ENCODE peak calls at places on chromosome 16, in ten cellular contexts. One of them, this sample, is unnamed.

GRCh38 chr16:89084411-89084810 is 9.2 kb upstream of the ACSF3 start:
- DNase-seq in ovary: no peak
- DNase-seq in spleen: peak; percentile 72
- DNase-seq in uterus: no peak
- DNase-seq in heart left ventricle: no peak
- DNase-seq in transverse colon: peak; percentile 80
- DNase-seq in Peyer's patch: no peak
- DNase-seq in tibial nerve: no peak
- DNase-seq in body of pancreas: peak; percentile 51
- DNase-seq in upper lobe of left lung: no peak
- DNase-seq in this sample: no peak

GRCh38 chr16:69328854-69329316 is 1.5 kb downstream of the PDF start:
- DNase-seq in ovary: no peak
- DNase-seq in spleen: peak; percentile 67
- DNase-seq in uterus: peak; percentile 13
- DNase-seq in heart left ventricle: no peak
- DNase-seq in transverse colon: no peak
- DNase-seq in Peyer's patch: no peak
- DNase-seq in tibial nerve: no peak
- DNase-seq in body of pancreas: no peak
- DNase-seq in upper lobe of left lung: peak; percentile 64
- DNase-seq in this sample: no peak

GRCh38 chr16:77569406-77569805 is 134.6 kb upstream of the ADAMTS18 start:
- DNase-seq in ovary: no peak
- DNase-seq in spleen: no peak
- DNase-seq in uterus: no peak
- DNase-seq in heart left ventricle: no peak
- DNase-seq in transverse colon: no peak
- DNase-seq in Peyer's patch: no peak
- DNase-seq in tibial nerve: no peak
- DNase-seq in body of pancreas: no peak
- DNase-seq in upper lobe of left lung: no peak
- DNase-seq in this sample: no peak

GRCh38 chr16:67942200-67942509 is 1.8 kb downstream of the LCAT start:
- DNase-seq in ovary: no peak
- DNase-seq in spleen: no peak
- DNase-seq in uterus: no peak
- DNase-seq in heart left ventricle: no peak
- DNase-seq in transverse colon: no peak
- DNase-seq in Peyer's patch: no peak
- DNase-seq in tibial nerve: no peak
- DNase-seq in body of pancreas: no peak
- DNase-seq in upper lobe of left lung: no peak
- DNase-seq in this sample: no peak

GRCh38 chr16:81076566-81077076 is 417 bp downstream of the C16orf46 start:
- DNase-seq in ovary: peak; percentile 92
- DNase-seq in spleen: peak; percentile 95
- DNase-seq in uterus: peak; percentile 88
- DNase-seq in heart left ventricle: peak; percentile 91
- DNase-seq in transverse colon: peak; percentile 93
- DNase-seq in Peyer's patch: peak; percentile 96
- DNase-seq in tibial nerve: peak; percentile 96
- DNase-seq in body of pancreas: peak; percentile 87
- DNase-seq in upper lobe of left lung: no peak
- DNase-seq in this sample: peak; percentile 90

GRCh38 chr16:88856122-88856827 is 472 bp downstream of the GALNS start:
- DNase-seq in ovary: peak; percentile 67
- DNase-seq in spleen: peak; percentile 90
- DNase-seq in uterus: peak; percentile 42
- DNase-seq in heart left ventricle: no peak
- DNase-seq in transverse colon: peak; percentile 20
- DNase-seq in Peyer's patch: no peak
- DNase-seq in tibial nerve: no peak
- DNase-seq in body of pancreas: no peak
- DNase-seq in upper lobe of left lung: peak; percentile 86
- DNase-seq in this sample: no peak

GRCh38 chr16:25051446-25052160 is 36.4 kb upstream of the ARHGAP17 start:
- DNase-seq in ovary: no peak
- DNase-seq in spleen: no peak
- DNase-seq in uterus: no peak
- DNase-seq in heart left ventricle: no peak
- DNase-seq in transverse colon: no peak
- DNase-seq in Peyer's patch: no peak
- DNase-seq in tibial nerve: no peak
- DNase-seq in body of pancreas: no peak
- DNase-seq in upper lobe of left lung: no peak
- DNase-seq in this sample: no peak

GRCh38 chr16:85931596-85932402 is 32.8 kb downstream of the IRF8 start:
- DNase-seq in ovary: no peak
- DNase-seq in spleen: no peak
- DNase-seq in uterus: no peak
- DNase-seq in heart left ventricle: peak; percentile 40
- DNase-seq in transverse colon: no peak
- DNase-seq in Peyer's patch: no peak
- DNase-seq in tibial nerve: no peak
- DNase-seq in body of pancreas: no peak
- DNase-seq in upper lobe of left lung: peak; percentile 53
- DNase-seq in this sample: no peak

GRCh38 chr16:66921758-66922450 is 3.2 kb upstream of the CDH16 start:
- DNase-seq in ovary: no peak
- DNase-seq in spleen: no peak
- DNase-seq in uterus: no peak
- DNase-seq in heart left ventricle: no peak
- DNase-seq in transverse colon: no peak
- DNase-seq in Peyer's patch: no peak
- DNase-seq in tibial nerve: no peak
- DNase-seq in body of pancreas: no peak
- DNase-seq in upper lobe of left lung: peak; percentile 73
- DNase-seq in this sample: no peak

GRCh38 chr16:66925322-66925840 is at the start of gene RRAD:
- DNase-seq in ovary: peak; percentile 81
- DNase-seq in spleen: no peak
- DNase-seq in uterus: peak; percentile 70
- DNase-seq in heart left ventricle: peak; percentile 80
- DNase-seq in transverse colon: peak; percentile 56
- DNase-seq in Peyer's patch: no peak
- DNase-seq in tibial nerve: no peak
- DNase-seq in body of pancreas: no peak
- DNase-seq in upper lobe of left lung: peak; percentile 90
- DNase-seq in this sample: no peak

GRCh38 chr16:66924527-66925321 is 611 bp downstream of the RRAD start:
- DNase-seq in ovary: peak; percentile 51
- DNase-seq in spleen: no peak
- DNase-seq in uterus: no peak
- DNase-seq in heart left ventricle: peak; percentile 75
- DNase-seq in transverse colon: peak; percentile 67
- DNase-seq in Peyer's patch: no peak
- DNase-seq in tibial nerve: no peak
- DNase-seq in body of pancreas: peak; percentile 30
- DNase-seq in upper lobe of left lung: peak; percentile 93
- DNase-seq in this sample: no peak

GRCh38 chr16:66923247-66923851 is 2.0 kb downstream of the RRAD start:
- DNase-seq in ovary: peak; percentile 75
- DNase-seq in spleen: no peak
- DNase-seq in uterus: peak; percentile 73
- DNase-seq in heart left ventricle: no peak
- DNase-seq in transverse colon: no peak
- DNase-seq in Peyer's patch: no peak
- DNase-seq in tibial nerve: no peak
- DNase-seq in body of pancreas: no peak
- DNase-seq in upper lobe of left lung: peak; percentile 73
- DNase-seq in this sample: no peak

GRCh38 chr16:66923866-66924265 is 1.5 kb downstream of the RRAD start:
- DNase-seq in ovary: no peak
- DNase-seq in spleen: no peak
- DNase-seq in uterus: no peak
- DNase-seq in heart left ventricle: no peak
- DNase-seq in transverse colon: no peak
- DNase-seq in Peyer's patch: no peak
- DNase-seq in tibial nerve: no peak
- DNase-seq in body of pancreas: no peak
- DNase-seq in upper lobe of left lung: no peak
- DNase-seq in this sample: no peak
- H3K27me3 ChIP-seq in ovary: no peaks in the 10 kb centered on the region
- H3K27me3 ChIP-seq in spleen: peaks cover 22% of the 10 kb centered on the region
- H3K27me3 ChIP-seq in uterus: no peaks in the 10 kb centered on the region
- H3K27me3 ChIP-seq in heart left ventricle: no peaks in the 10 kb centered on the region
- H3K27me3 ChIP-seq in transverse colon: peaks cover 16% of the 10 kb centered on the region
- H3K27me3 ChIP-seq in Peyer's patch: no peaks in the 10 kb centered on the region
- H3K27me3 ChIP-seq in tibial nerve: peaks cover 21% of the 10 kb centered on the region
- H3K27me3 ChIP-seq in body of pancreas: peaks cover 12% of the 10 kb centered on the region
- H3K27me3 ChIP-seq in upper lobe of left lung: no peaks in the 10 kb centered on the region
- H3K27me3 ChIP-seq in this sample: peaks cover 14% of the 10 kb centered on the region

DNA sequence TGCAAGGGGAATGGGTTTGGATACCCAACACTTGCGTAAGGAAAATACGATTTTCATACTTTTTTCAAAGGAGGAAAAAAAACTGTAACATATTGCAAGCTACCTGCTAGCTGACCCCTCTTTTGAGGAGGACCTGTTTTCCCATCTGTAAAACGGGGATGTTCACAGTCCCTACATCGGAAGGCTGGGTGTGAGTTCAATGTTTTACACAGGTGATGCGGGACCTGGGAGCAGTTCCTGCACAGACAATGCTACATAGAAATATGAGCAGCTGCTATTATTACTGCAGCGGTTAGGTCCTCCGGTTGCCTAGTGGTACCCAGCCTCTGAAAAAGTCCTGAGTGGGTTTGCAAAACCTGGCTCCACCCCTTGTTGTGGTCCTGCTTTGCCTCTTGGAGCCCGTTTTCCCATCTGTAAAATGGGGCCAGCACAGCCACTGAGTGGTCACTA is 3.5 kb downstream of the SOCS1 start:
- DNase-seq in ovary: no peak
- DNase-seq in spleen: no peak
- DNase-seq in uterus: no peak
- DNase-seq in heart left ventricle: no peak
- DNase-seq in transverse colon: no peak
- DNase-seq in Peyer's patch: no peak
- DNase-seq in tibial nerve: no peak
- DNase-seq in body of pancreas: no peak
- DNase-seq in upper lobe of left lung: no peak
- DNase-seq in this sample: no peak
- H3K4me3 ChIP-seq in ovary: no peak overlapping the region
- H3K4me3 ChIP-seq in spleen: no peak overlapping the region
- H3K4me3 ChIP-seq in uterus: no peak overlapping the region
- H3K4me3 ChIP-seq in heart left ventricle: no peak overlapping the region
- H3K4me3 ChIP-seq in transverse colon: no peak overlapping the region
- H3K4me3 ChIP-seq in Peyer's patch: no peak overlapping the region
- H3K4me3 ChIP-seq in tibial nerve: no peak overlapping the region
- H3K4me3 ChIP-seq in body of pancreas: no peak overlapping the region
- H3K4me3 ChIP-seq in upper lobe of left lung: peak overlapping the region; percentile 92
- H3K4me3 ChIP-seq in this sample: no peak overlapping the region

DNA sequence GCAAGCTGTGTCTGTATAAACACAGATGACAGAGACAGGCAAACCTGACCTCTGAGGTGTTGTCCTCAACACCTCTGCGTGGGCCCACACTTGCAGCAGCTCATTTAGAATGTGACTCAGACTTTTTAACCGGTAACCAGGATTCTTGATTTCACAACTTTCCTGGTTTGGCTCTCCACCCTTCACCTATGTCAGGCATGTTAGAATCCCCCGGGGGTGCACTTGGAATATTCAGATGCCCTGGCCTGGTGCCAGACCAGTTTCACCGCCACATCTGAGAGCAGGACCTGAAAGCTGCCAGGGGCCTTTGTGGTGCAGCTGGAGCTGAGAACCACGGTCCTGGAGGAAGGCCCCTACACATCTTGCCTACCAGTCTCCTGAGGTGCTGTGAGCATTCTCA is 4.8 kb downstream of the DHODH start:
- DNase-seq in ovary: peak; percentile 57
- DNase-seq in spleen: no peak
- DNase-seq in uterus: peak; percentile 43
- DNase-seq in heart left ventricle: no peak
- DNase-seq in transverse colon: no peak
- DNase-seq in Peyer's patch: no peak
- DNase-seq in tibial nerve: no peak
- DNase-seq in body of pancreas: peak; percentile 21
- DNase-seq in upper lobe of left lung: no peak
- DNase-seq in this sample: peak; percentile 82
- TF ChIP-seq POLR2A in ovary: no peak
- TF ChIP-seq POLR2A in spleen: no peak
- TF ChIP-seq POLR2A in uterus: no peak
- TF ChIP-seq POLR2A in heart left ventricle: no peak
- TF ChIP-seq POLR2A in transverse colon: no peak
- TF ChIP-seq POLR2A in Peyer's patch: no peak
- TF ChIP-seq POLR2A in tibial nerve: no peak
- TF ChIP-seq POLR2A in body of pancreas: no peak
- TF ChIP-seq POLR2A in upper lobe of left lung: no peak
- TF ChIP-seq POLR2A in this sample: no peak

GRCh38 chr16:54068212-54068611 is 218.4 kb downstream of the IRX3 start:
- DNase-seq in ovary: no peak
- DNase-seq in spleen: no peak
- DNase-seq in uterus: no peak
- DNase-seq in heart left ventricle: no peak
- DNase-seq in transverse colon: no peak
- DNase-seq in Peyer's patch: no peak
- DNase-seq in tibial nerve: no peak
- DNase-seq in body of pancreas: no peak
- DNase-seq in upper lobe of left lung: no peak
- DNase-seq in this sample: no peak

GRCh38 chr16:54069601-54070239 is 216.9 kb downstream of the IRX3 start:
- DNase-seq in ovary: no peak
- DNase-seq in spleen: no peak
- DNase-seq in uterus: no peak
- DNase-seq in heart left ventricle: no peak
- DNase-seq in transverse colon: no peak
- DNase-seq in Peyer's patch: no peak
- DNase-seq in tibial nerve: no peak
- DNase-seq in body of pancreas: no peak
- DNase-seq in upper lobe of left lung: no peak
- DNase-seq in this sample: no peak

GRCh38 chr16:54070944-54071343 is 215.6 kb downstream of the IRX3 start:
- DNase-seq in ovary: no peak
- DNase-seq in spleen: no peak
- DNase-seq in uterus: no peak
- DNase-seq in heart left ventricle: no peak
- DNase-seq in transverse colon: no peak
- DNase-seq in Peyer's patch: no peak
- DNase-seq in tibial nerve: no peak
- DNase-seq in body of pancreas: no peak
- DNase-seq in upper lobe of left lung: no peak
- DNase-seq in this sample: no peak

GRCh38 chr16:54066451-54067056 is 220.0 kb downstream of the IRX3 start:
- DNase-seq in ovary: no peak
- DNase-seq in spleen: no peak
- DNase-seq in uterus: no peak
- DNase-seq in heart left ventricle: no peak
- DNase-seq in transverse colon: no peak
- DNase-seq in Peyer's patch: no peak
- DNase-seq in tibial nerve: no peak
- DNase-seq in body of pancreas: peak; percentile 24
- DNase-seq in upper lobe of left lung: no peak
- DNase-seq in this sample: peak; percentile 70

DNA sequence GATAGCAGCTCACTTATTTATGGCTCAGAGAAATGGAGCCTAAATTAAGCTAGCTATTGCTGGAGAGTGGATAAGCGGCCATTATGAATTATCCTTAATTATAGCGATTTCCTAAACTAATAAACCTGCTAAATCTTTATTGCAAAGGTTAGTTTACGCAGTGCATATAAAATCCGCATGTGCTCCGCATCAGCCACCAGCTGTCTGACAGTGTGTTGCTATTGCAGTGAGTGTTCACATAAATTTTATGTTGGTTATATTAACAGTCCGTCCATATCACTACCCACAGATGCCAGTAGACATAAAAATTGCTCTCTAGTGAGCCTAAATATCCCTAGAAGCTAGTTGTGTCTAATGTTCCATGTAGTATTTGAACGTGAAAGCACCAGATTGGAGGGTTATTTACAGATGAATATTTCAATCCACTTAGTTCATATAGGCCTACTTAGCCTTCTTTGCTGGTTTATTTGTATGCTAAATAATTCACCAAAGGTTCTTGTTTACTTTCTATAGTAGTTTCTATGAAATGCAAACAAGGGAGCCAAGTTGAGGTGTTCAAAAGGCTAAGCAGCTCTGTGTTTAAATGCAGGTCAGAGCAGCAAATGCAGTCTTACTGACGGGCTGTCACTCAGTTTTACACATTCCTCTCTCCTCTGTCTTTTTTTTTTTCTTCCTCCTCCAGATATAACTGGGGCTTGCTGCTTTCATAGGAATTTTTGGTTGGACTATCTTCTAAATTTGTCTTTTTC is 219.1 kb downstream of the IRX3 start:
- DNase-seq in ovary: no peak
- DNase-seq in spleen: no peak
- DNase-seq in uterus: no peak
- DNase-seq in heart left ventricle: no peak
- DNase-seq in transverse colon: no peak
- DNase-seq in Peyer's patch: no peak
- DNase-seq in tibial nerve: no peak
- DNase-seq in body of pancreas: no peak
- DNase-seq in upper lobe of left lung: no peak
- DNase-seq in this sample: no peak
- H3K27me3 ChIP-seq in ovary: no peaks in the 10 kb centered on the region
- H3K27me3 ChIP-seq in spleen: no peaks in the 10 kb centered on the region
- H3K27me3 ChIP-seq in uterus: no peaks in the 10 kb centered on the region
- H3K27me3 ChIP-seq in heart left ventricle: no peaks in the 10 kb centered on the region
- H3K27me3 ChIP-seq in transverse colon: no peaks in the 10 kb centered on the region
- H3K27me3 ChIP-seq in Peyer's patch: no peaks in the 10 kb centered on the region
- H3K27me3 ChIP-seq in tibial nerve: no peaks in the 10 kb centered on the region
- H3K27me3 ChIP-seq in body of pancreas: no peaks in the 10 kb centered on the region
- H3K27me3 ChIP-seq in upper lobe of left lung: no peaks in the 10 kb centered on the region
- H3K27me3 ChIP-seq in this sample: no peaks in the 10 kb centered on the region